ENCODE peak calls at places on chromosome 21, in seven cellular contexts. S, H, J, E, G, R and F are unnamed samples.

GRCh38 chr21:37324558-37324957 is 42.0 kb upstream of the DYRK1A start:
- DNase-seq in S (no peak), H (no peak), J (no peak), E (no peak), G (no peak), R (no peak), F (no peak)

GRCh38 chr21:27422435-27422834 is 455.5 kb upstream of the ADAMTS5 start:
- DNase-seq in S (no peak), H (no peak), J (peak; percentile 14), E (no peak), G (no peak), R (no peak), F (no peak)

GRCh38 chr21:38861989-38862683 is 56.4 kb downstream of the ETS2 start:
- DNase-seq in S (no peak), H (no peak), J (peak; percentile 18), E (no peak), G (no peak), R (no peak), F (no peak)

GRCh38 chr21:38121888-38122705 is 134.7 kb upstream of the KCNJ15 start:
- DNase-seq in S (no peak), H (no peak), J (no peak), E (no peak), G (no peak), R (no peak), F (no peak)

GRCh38 chr21:45613396-45613795 is 30.1 kb upstream of the PCBP3 start:
- DNase-seq in S (no peak), H (no peak), J (no peak), E (peak; percentile 4), G (no peak), R (no peak), F (no peak)

GRCh38 chr21:23247334-23247733 is 2249.1 kb downstream of the NCAM2 start:
- DNase-seq in S (no peak), H (no peak), J (peak; percentile 31), E (no peak), G (no peak), R (no peak), F (no peak)

GRCh38 chr21:39119696-39120290 is 63.5 kb downstream of the PSMG1 start:
- DNase-seq in S (no peak), H (no peak), J (no peak), E (no peak), G (no peak), R (no peak), F (no peak)

GRCh38 chr21:37365657-37366487 is 701 bp upstream of the DYRK1A start:
- DNase-seq in S (peak; percentile 76), H (peak; percentile 9), J (peak; percentile 65), E (peak; percentile 76), G (peak; percentile 81), R (peak; percentile 54), F (peak; percentile 41)

GRCh38 chr21:35323947-35324346 is 274.8 kb upstream of the RUNX1 start:
- DNase-seq in S (no peak), H (no peak), J (peak; percentile 35), E (no peak), G (peak; percentile 66), R (no peak), F (peak; percentile 73)

GRCh38 chr21:26169611-26170470 is 729 bp downstream of the APP start:
- DNase-seq in S (no peak), H (peak; percentile 20), J (peak; percentile 67), E (peak; percentile 44), G (peak; percentile 78), R (peak; percentile 16), F (peak; percentile 60)

GRCh38 chr21:44962481-44962966 is 22.7 kb downstream of the SLX9 start:
- DNase-seq in S (no peak), H (no peak), J (peak; percentile 100), E (no peak), G (peak; percentile 43), R (no peak), F (no peak)

GRCh38 chr21:41786521-41786987 is 19.7 kb upstream of the RIPK4 start:
- DNase-seq in S (no peak), H (no peak), J (no peak), E (no peak), G (no peak), R (no peak), F (no peak)

GRCh38 chr21:17911628-17912027 is 92.5 kb upstream of the C21orf91 start:
- DNase-seq in S (no peak), H (no peak), J (peak; percentile 29), E (no peak), G (no peak), R (no peak), F (no peak)

GRCh38 chr21:34198232-34199120 is 125.1 kb downstream of the MRPS6 start:
- DNase-seq in S (no peak), H (no peak), J (no peak), E (no peak), G (no peak), R (no peak), F (no peak)

GRCh38 chr21:45513003-45513706 is 29.1 kb downstream of the SLC19A1 start:
- DNase-seq in S (peak; percentile 18), H (no peak), J (no peak), E (no peak), G (peak; percentile 31), R (no peak), F (no peak)

GRCh38 chr21:16086936-16087335 is 357.2 kb downstream of the USP25 start:
- DNase-seq in S (no peak), H (no peak), J (no peak), E (no peak), G (no peak), R (no peak), F (no peak)

GRCh38 chr21:32772281-32773047 is 909 bp upstream of the PAXBP1 start:
- DNase-seq in S (peak; percentile 67), H (no peak), J (peak; percentile 43), E (no peak), G (no peak), R (peak; percentile 76), F (no peak)

GRCh38 chr21:36643374-36644250 is 55.3 kb upstream of the SIM2 start:
- DNase-seq in S (no peak), H (no peak), J (peak; percentile 6), E (no peak), G (no peak), R (no peak), F (no peak)